ENCODE peak calls at places on chromosomes 7 and 10, in four cellular contexts. S is HCT116, O is GM12878, L is K562. R is an unnamed sample.

GRCh38 chr7:351256-351655 is 61.3 kb downstream of the FOXL3 start:
- DNase-seq in O (no peak), L (no peak), S (no peak), R (no peak)

GRCh38 chr10:29734980-29735627 is 100.3 kb upstream of the SVIL start:
- DNase-seq in O (no peak), L (no peak), S (no peak), R (no peak)

GRCh38 chr10:25851548-25851947 is 82.5 kb upstream of the MYO3A start:
- DNase-seq in O (no peak), L (no peak), S (no peak), R (no peak)

GRCh38 chr10:67837519-67838314 is at the start of gene DNAJC12:
- DNase-seq in O (no peak), S (peak; percentile 37), L (peak; percentile 74), R (no peak)

GRCh38 chr7:69186974-69187373 is 411.3 kb upstream of the AUTS2 start:
- DNase-seq in S (no peak), L (no peak), O (no peak), R (no peak)

GRCh38 chr7:25303380-25304321 is 75.4 kb upstream of the NPVF start:
- DNase-seq in S (no peak), L (no peak), O (no peak), R (no peak)

GRCh38 chr10:69101451-69102095 is 13.7 kb downstream of the SRGN start:
- DNase-seq in L (no peak), S (no peak), O (no peak), R (no peak)

GRCh38 chr7:28988818-28989595 is 30.9 kb upstream of the TRIL start:
- DNase-seq in O (no peak), S (no peak), L (no peak), R (no peak)

GRCh38 chr10:10667466-10667865 is 350.2 kb upstream of the CELF2 start:
- DNase-seq in L (no peak), O (no peak), S (no peak), R (no peak)

GRCh38 chr10:113187066-113187777 is 237.2 kb downstream of the TCF7L2 start:
- DNase-seq in O (no peak), S (no peak), L (no peak), R (no peak)

GRCh38 chr7:19713676-19714075 is 4.8 kb upstream of the POLR1F start:
- DNase-seq in O (peak; percentile 8), S (peak; percentile 51), L (peak; percentile 21), R (peak; percentile 22)

GRCh38 chr10:95445223-95445836 is 115.8 kb downstream of the SORBS1 start:
- DNase-seq in O (no peak), S (peak; percentile 51), L (no peak), R (peak; percentile 24)

GRCh38 chr10:75803816-75804576 is 372.6 kb downstream of the LRMDA start:
- DNase-seq in S (no peak), L (no peak), O (no peak), R (no peak)

GRCh38 chr10:60810437-60811182 is 32.3 kb downstream of the CDK1 start:
- DNase-seq in S (no peak), L (no peak), O (no peak), R (no peak)

GRCh38 chr7:112159346-112159745 is 46.9 kb downstream of the DOCK4 start:
- DNase-seq in O (no peak), L (no peak), S (no peak), R (no peak)

GRCh38 chr7:79452032-79452494 is 1.4 kb downstream of the MAGI2 start:
- DNase-seq in S (no peak), O (no peak), L (no peak), R (peak; percentile 83)

GRCh38 chr7:36231406-36231805 is 78.4 kb downstream of the EEPD1 start:
- DNase-seq in S (no peak), L (no peak), O (no peak), R (no peak)

GRCh38 chr7:111735661-111736323 is 173.5 kb upstream of the IMMP2L start:
- DNase-seq in O (no peak), S (peak; percentile 52), L (peak; percentile 89), R (peak; percentile 46)

GRCh38 chr7:104272767-104273384 is 55.5 kb upstream of the LHFPL3 start:
- DNase-seq in L (peak; percentile 19), O (no peak), S (peak; percentile 26), R (no peak)

GRCh38 chr10:132400547-132401151 is 3.6 kb downstream of the PWWP2B start:
- DNase-seq in S (no peak), O (no peak), L (no peak), R (no peak)

GRCh38 chr7:52061666-52062065 is 745.1 kb upstream of the COBL start:
- DNase-seq in O (no peak), L (no peak), S (no peak), R (no peak)

GRCh38 chr7:63080406-63080805 is 918.2 kb upstream of the ZNF722 start:
- DNase-seq in O (no peak), L (no peak), S (no peak), R (no peak)

GRCh38 chr10:103575416-103576075 is 82.0 kb downstream of the NEURL1 start:
- DNase-seq in O (no peak), S (no peak), L (no peak), R (no peak)

GRCh38 chr7:1698951-1699350 is 28.9 kb downstream of the ELFN1 start:
- DNase-seq in L (no peak), O (no peak), S (no peak), R (no peak)

GRCh38 chr10:113301342-113301984 is 251.4 kb upstream of the HABP2 start:
- DNase-seq in O (no peak), S (no peak), L (peak; percentile 6), R (no peak)

GRCh38 chr10:132644544-132645530 is 107.2 kb downstream of the INPP5A start:
- DNase-seq in S (no peak), L (no peak), O (no peak), R (no peak)

GRCh38 chr10:60189861-60190475 is 199.7 kb downstream of the ANK3 start:
- DNase-seq in L (no peak), O (no peak), S (no peak), R (no peak)

GRCh38 chr7:34900891-34901493 is 136.3 kb downstream of the DPY19L1 start:
- DNase-seq in O (no peak), L (peak; percentile 44), S (peak; percentile 32), R (no peak)

GRCh38 chr10:17793041-17793440 is 16.1 kb upstream of the MRC1 start:
- DNase-seq in L (no peak), O (no peak), S (no peak), R (no peak)

GRCh38 chr7:116663744-116664143 is 8.3 kb upstream of the MET start:
- DNase-seq in L (no peak), O (no peak), S (no peak), R (no peak)

GRCh38 chr10:74873803-74874452 is 47.5 kb downstream of the KAT6B start:
- DNase-seq in S (no peak), O (no peak), L (no peak), R (no peak)

GRCh38 chr7:28435732-28436378 is 23.5 kb downstream of the CREB5 start:
- DNase-seq in S (no peak), O (no peak), L (no peak), R (no peak)

GRCh38 chr10:124646483-124647352 is 97.5 kb downstream of the FAM53B start:
- DNase-seq in L (peak; percentile 58), S (no peak), O (no peak), R (no peak)
- TF ChIP-seq POLR2AphosphoS5 in L (no peak), S (no peak), O (no peak), R (no peak)

DNA sequence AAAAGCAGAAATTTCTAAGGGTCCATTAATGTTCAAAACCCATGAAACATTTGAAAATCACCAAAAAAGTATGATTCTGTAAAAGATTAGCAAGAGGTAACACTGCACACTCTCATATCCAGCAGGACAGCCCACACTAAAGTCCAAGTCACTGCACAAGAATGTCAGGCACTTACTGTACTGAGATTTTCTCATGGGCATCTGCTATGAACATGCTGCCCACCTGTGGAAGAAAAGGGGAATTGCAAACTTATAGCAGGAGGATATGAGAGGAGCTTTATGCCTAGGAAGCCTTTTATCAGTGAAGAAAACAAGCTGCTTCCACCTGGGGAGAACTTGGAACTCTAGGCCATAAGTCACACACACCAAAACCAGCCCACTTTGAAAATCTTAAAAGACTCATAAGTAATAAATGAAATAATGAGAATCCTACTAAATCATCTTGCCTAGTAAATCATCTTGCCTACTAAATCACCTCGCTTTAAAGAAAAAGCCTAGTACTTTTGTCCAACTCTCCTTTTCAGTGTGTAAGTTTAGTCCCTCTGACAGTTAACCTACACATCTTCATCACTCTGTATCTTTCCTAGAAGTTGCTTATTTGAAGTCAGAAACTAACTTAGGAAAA is 46.1 kb downstream of the ARMH3 start:
- DNase-seq in L (no peak), S (peak; percentile 88), O (peak; percentile 62), R (peak; percentile 90)
- TF ChIP-seq REST in L (no peak), S (no peak), O (no peak), R (no peak)

GRCh38 chr10:45000138-45000763 is 472 bp upstream of the ZNF22 start:
- DNase-seq in S (no peak), L (no peak), O (no peak), R (no peak)
- TF ChIP-seq POLR2AphosphoS5 in S (no peak), L (no peak), O (no peak), R (no peak)

DNA sequence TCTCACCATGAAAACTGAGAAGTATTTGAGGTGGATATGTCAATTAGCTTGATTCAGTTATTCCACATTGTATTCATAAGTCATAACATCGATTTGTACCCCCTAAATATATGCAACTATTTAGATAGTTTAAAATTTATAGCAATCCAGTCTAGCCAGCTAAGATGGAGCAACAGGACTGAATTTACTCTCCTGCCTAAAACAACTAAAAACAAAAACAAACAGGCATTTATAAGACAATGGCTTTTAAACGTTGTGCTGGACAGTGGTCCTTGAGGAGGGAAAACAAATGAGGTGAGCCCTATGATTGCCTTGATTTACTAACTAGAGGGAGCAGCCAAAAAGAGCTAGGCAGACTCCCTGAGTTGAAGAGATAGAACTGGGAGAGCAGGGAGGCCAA is 814 bp upstream of the GPAM start:
- DNase-seq in L (no peak), S (no peak), O (no peak), R (no peak)
- TF ChIP-seq REST in L (no peak), S (no peak), O (no peak), R (no peak)

GRCh38 chr10:128095753-128096469 is 30.3 kb downstream of the MKI67 start:
- DNase-seq in S (no peak), L (no peak), O (no peak), R (no peak)
- TF ChIP-seq POLR2AphosphoS5 in S (peak; percentile 36), L (no peak), O (no peak), R (peak; percentile 34)

DNA sequence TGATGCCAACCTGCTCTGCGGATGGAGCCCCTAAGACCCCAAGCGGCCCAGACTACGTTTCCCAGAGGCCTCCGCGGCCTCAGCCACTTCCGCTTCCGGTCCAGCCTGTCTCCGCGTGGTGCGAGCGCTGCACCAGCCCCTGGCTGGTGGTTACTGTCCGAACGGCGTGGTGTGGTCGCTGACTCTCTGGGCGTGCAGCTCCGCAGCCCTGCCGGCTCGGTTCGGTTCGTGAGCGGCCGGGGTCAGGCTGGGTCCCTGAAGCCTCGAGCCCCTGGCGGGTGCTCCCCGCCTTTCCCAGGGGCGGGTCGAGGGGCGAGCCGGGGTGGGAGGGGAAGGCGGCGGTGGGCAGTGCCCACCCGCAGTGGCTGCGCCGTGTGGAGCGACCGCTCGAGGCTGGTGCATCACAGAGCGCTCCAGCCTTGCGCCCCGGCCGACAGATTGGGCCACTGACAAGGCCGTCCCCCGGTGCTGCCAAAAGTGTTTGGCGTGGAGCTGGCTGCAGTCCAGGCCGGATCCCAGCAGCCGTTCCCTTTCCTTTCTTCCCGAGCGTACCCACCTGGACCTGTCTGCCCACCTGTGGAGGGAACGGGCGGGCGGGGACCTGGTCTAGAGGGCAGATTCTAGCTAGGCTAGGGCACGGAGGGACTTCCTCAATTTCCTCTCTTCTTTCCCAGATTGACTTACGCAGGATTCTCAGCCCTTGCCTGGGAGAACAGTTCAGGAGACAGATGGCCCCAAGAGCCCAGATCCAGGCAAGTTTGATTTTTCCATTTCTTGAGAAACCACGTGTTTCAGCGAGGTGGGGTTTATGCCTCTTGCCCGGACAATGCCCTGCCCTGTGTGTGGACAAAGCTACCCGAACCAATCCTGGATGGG is at the start of gene ZNF485:
- DNase-seq in O (no peak), L (peak; percentile 89), S (peak; percentile 32), R (no peak)
- TF ChIP-seq REST in O (no peak), L (no peak), S (no peak), R (no peak)